ENCODE peak calls at places on chromosomes 5 and 9, in ten cellular contexts. One of them, this sample, is unnamed.

GRCh38 chr5:141849371-141850182 is 28.6 kb downstream of the PCDH1 start:
- DNase-seq in suprapubic skin: peak
- DNase-seq in sigmoid colon: peak
- DNase-seq in endothelial cell of umbilical vein: peak
- DNase-seq in K562: peak
- DNase-seq in spleen: peak
- DNase-seq in HCT116: no peak
- DNase-seq in breast epithelium: peak
- DNase-seq in vagina: no peak
- DNase-seq in GM12878: no peak
- DNase-seq in this sample: peak

GRCh38 chr5:138330813-138331448 is 673 bp downstream of the CDC25C start:
- DNase-seq in suprapubic skin: no peak
- DNase-seq in sigmoid colon: no peak
- DNase-seq in endothelial cell of umbilical vein: no peak
- DNase-seq in K562: no peak
- DNase-seq in spleen: no peak
- DNase-seq in HCT116: no peak
- DNase-seq in breast epithelium: no peak
- DNase-seq in vagina: no peak
- DNase-seq in GM12878: no peak
- DNase-seq in this sample: no peak

GRCh38 chr5:174188300-174188699 is 142.8 kb downstream of the NSG2 start:
- DNase-seq in suprapubic skin: peak
- DNase-seq in sigmoid colon: no peak
- DNase-seq in endothelial cell of umbilical vein: no peak
- DNase-seq in K562: no peak
- DNase-seq in spleen: no peak
- DNase-seq in HCT116: peak
- DNase-seq in breast epithelium: no peak
- DNase-seq in vagina: no peak
- DNase-seq in GM12878: no peak
- DNase-seq in this sample: no peak

GRCh38 chr9:135246248-135247173 is 159.0 kb downstream of the OLFM1 start:
- DNase-seq in suprapubic skin: no peak
- DNase-seq in sigmoid colon: peak
- DNase-seq in endothelial cell of umbilical vein: no peak
- DNase-seq in K562: no peak
- DNase-seq in spleen: peak
- DNase-seq in HCT116: no peak
- DNase-seq in breast epithelium: no peak
- DNase-seq in vagina: no peak
- DNase-seq in GM12878: no peak
- DNase-seq in this sample: no peak

GRCh38 chr5:168693883-168694282 is 114.7 kb upstream of the PANK3 start:
- DNase-seq in suprapubic skin: no peak
- DNase-seq in sigmoid colon: no peak
- DNase-seq in endothelial cell of umbilical vein: no peak
- DNase-seq in K562: no peak
- DNase-seq in spleen: peak
- DNase-seq in HCT116: no peak
- DNase-seq in breast epithelium: no peak
- DNase-seq in vagina: no peak
- DNase-seq in GM12878: no peak
- DNase-seq in this sample: no peak

GRCh38 chr5:133735346-133735745 is 123.0 kb upstream of the FSTL4 start:
- DNase-seq in suprapubic skin: no peak
- DNase-seq in sigmoid colon: no peak
- DNase-seq in endothelial cell of umbilical vein: peak
- DNase-seq in K562: no peak
- DNase-seq in spleen: no peak
- DNase-seq in HCT116: no peak
- DNase-seq in breast epithelium: no peak
- DNase-seq in vagina: no peak
- DNase-seq in GM12878: no peak
- DNase-seq in this sample: no peak

GRCh38 chr9:37954581-37954981 is 50.7 kb upstream of the SLC25A51 start:
- DNase-seq in suprapubic skin: no peak
- DNase-seq in sigmoid colon: no peak
- DNase-seq in endothelial cell of umbilical vein: no peak
- DNase-seq in K562: no peak
- DNase-seq in spleen: no peak
- DNase-seq in HCT116: no peak
- DNase-seq in breast epithelium: no peak
- DNase-seq in vagina: no peak
- DNase-seq in GM12878: peak
- DNase-seq in this sample: no peak

GRCh38 chr9:72041775-72042194 is 18.6 kb downstream of the C9orf57 start:
- DNase-seq in suprapubic skin: no peak
- DNase-seq in sigmoid colon: peak
- DNase-seq in endothelial cell of umbilical vein: no peak
- DNase-seq in K562: no peak
- DNase-seq in spleen: no peak
- DNase-seq in HCT116: no peak
- DNase-seq in breast epithelium: peak
- DNase-seq in vagina: no peak
- DNase-seq in GM12878: peak
- DNase-seq in this sample: peak

GRCh38 chr5:149170292-149170691 is 29.0 kb downstream of the ABLIM3 start:
- DNase-seq in suprapubic skin: no peak
- DNase-seq in sigmoid colon: no peak
- DNase-seq in endothelial cell of umbilical vein: no peak
- DNase-seq in K562: no peak
- DNase-seq in spleen: no peak
- DNase-seq in HCT116: no peak
- DNase-seq in breast epithelium: no peak
- DNase-seq in vagina: no peak
- DNase-seq in GM12878: no peak
- DNase-seq in this sample: no peak

GRCh38 chr5:135195267-135195603 is 161.2 kb upstream of the PITX1 start:
- DNase-seq in suprapubic skin: no peak
- DNase-seq in sigmoid colon: no peak
- DNase-seq in endothelial cell of umbilical vein: no peak
- DNase-seq in K562: no peak
- DNase-seq in spleen: no peak
- DNase-seq in HCT116: no peak
- DNase-seq in breast epithelium: no peak
- DNase-seq in vagina: no peak
- DNase-seq in GM12878: no peak
- DNase-seq in this sample: no peak

GRCh38 chr5:53766683-53767082 is 206.2 kb downstream of the NDUFS4 start:
- DNase-seq in suprapubic skin: no peak
- DNase-seq in sigmoid colon: no peak
- DNase-seq in endothelial cell of umbilical vein: no peak
- DNase-seq in K562: no peak
- DNase-seq in spleen: no peak
- DNase-seq in HCT116: no peak
- DNase-seq in breast epithelium: no peak
- DNase-seq in vagina: no peak
- DNase-seq in GM12878: no peak
- DNase-seq in this sample: no peak

GRCh38 chr5:169161022-169161680 is 139.8 kb downstream of the SLIT3 start:
- DNase-seq in suprapubic skin: peak
- DNase-seq in sigmoid colon: peak
- DNase-seq in endothelial cell of umbilical vein: peak
- DNase-seq in K562: no peak
- DNase-seq in spleen: no peak
- DNase-seq in HCT116: no peak
- DNase-seq in breast epithelium: peak
- DNase-seq in vagina: peak
- DNase-seq in GM12878: no peak
- DNase-seq in this sample: peak

GRCh38 chr5:128551476-128551875 is 13.4 kb upstream of the FBN2 start:
- DNase-seq in suprapubic skin: no peak
- DNase-seq in sigmoid colon: no peak
- DNase-seq in endothelial cell of umbilical vein: no peak
- DNase-seq in K562: no peak
- DNase-seq in spleen: no peak
- DNase-seq in HCT116: no peak
- DNase-seq in breast epithelium: no peak
- DNase-seq in vagina: no peak
- DNase-seq in GM12878: no peak
- DNase-seq in this sample: no peak

GRCh38 chr9:109716631-109717030 is 63.4 kb upstream of the PALM2AKAP2 start:
- DNase-seq in suprapubic skin: no peak
- DNase-seq in sigmoid colon: no peak
- DNase-seq in endothelial cell of umbilical vein: no peak
- DNase-seq in K562: no peak
- DNase-seq in spleen: no peak
- DNase-seq in HCT116: no peak
- DNase-seq in breast epithelium: no peak
- DNase-seq in vagina: no peak
- DNase-seq in GM12878: no peak
- DNase-seq in this sample: no peak

GRCh38 chr5:178339272-178339671 is 106.7 kb upstream of the PHYKPL start:
- DNase-seq in suprapubic skin: no peak
- DNase-seq in sigmoid colon: no peak
- DNase-seq in endothelial cell of umbilical vein: no peak
- DNase-seq in K562: no peak
- DNase-seq in spleen: no peak
- DNase-seq in HCT116: no peak
- DNase-seq in breast epithelium: no peak
- DNase-seq in vagina: no peak
- DNase-seq in GM12878: no peak
- DNase-seq in this sample: no peak

GRCh38 chr5:6194261-6194875 is 184.0 kb downstream of the MED10 start:
- DNase-seq in suprapubic skin: no peak
- DNase-seq in sigmoid colon: no peak
- DNase-seq in endothelial cell of umbilical vein: no peak
- DNase-seq in K562: no peak
- DNase-seq in spleen: no peak
- DNase-seq in HCT116: no peak
- DNase-seq in breast epithelium: no peak
- DNase-seq in vagina: peak
- DNase-seq in GM12878: no peak
- DNase-seq in this sample: no peak

GRCh38 chr5:79151933-79152671 is 40.5 kb downstream of the BHMT start:
- DNase-seq in suprapubic skin: no peak
- DNase-seq in sigmoid colon: no peak
- DNase-seq in endothelial cell of umbilical vein: no peak
- DNase-seq in K562: no peak
- DNase-seq in spleen: no peak
- DNase-seq in HCT116: no peak
- DNase-seq in breast epithelium: no peak
- DNase-seq in vagina: no peak
- DNase-seq in GM12878: no peak
- DNase-seq in this sample: no peak

GRCh38 chr5:124751031-124751430 is 4.6 kb upstream of the ZNF608 start:
- DNase-seq in suprapubic skin: no peak
- DNase-seq in sigmoid colon: no peak
- DNase-seq in endothelial cell of umbilical vein: no peak
- DNase-seq in K562: no peak
- DNase-seq in spleen: no peak
- DNase-seq in HCT116: no peak
- DNase-seq in breast epithelium: no peak
- DNase-seq in vagina: no peak
- DNase-seq in GM12878: no peak
- DNase-seq in this sample: no peak

GRCh38 chr5:124746916-124747769 is 704 bp upstream of the ZNF608 start:
- DNase-seq in suprapubic skin: peak
- DNase-seq in sigmoid colon: peak
- DNase-seq in endothelial cell of umbilical vein: peak
- DNase-seq in K562: no peak
- DNase-seq in spleen: peak
- DNase-seq in HCT116: peak
- DNase-seq in breast epithelium: peak
- DNase-seq in vagina: peak
- DNase-seq in GM12878: peak
- DNase-seq in this sample: peak

GRCh38 chr5:124746252-124746915 is at the start of gene ZNF608:
- DNase-seq in suprapubic skin: no peak
- DNase-seq in sigmoid colon: no peak
- DNase-seq in endothelial cell of umbilical vein: peak
- DNase-seq in K562: no peak
- DNase-seq in spleen: no peak
- DNase-seq in HCT116: no peak
- DNase-seq in breast epithelium: peak
- DNase-seq in vagina: no peak
- DNase-seq in GM12878: no peak
- DNase-seq in this sample: peak

GRCh38 chr5:124747770-124748686 is 1.6 kb upstream of the ZNF608 start:
- DNase-seq in suprapubic skin: no peak
- DNase-seq in sigmoid colon: no peak
- DNase-seq in endothelial cell of umbilical vein: no peak
- DNase-seq in K562: no peak
- DNase-seq in spleen: no peak
- DNase-seq in HCT116: no peak
- DNase-seq in breast epithelium: no peak
- DNase-seq in vagina: no peak
- DNase-seq in GM12878: peak
- DNase-seq in this sample: no peak

GRCh38 chr5:124748687-124749594 is 2.5 kb upstream of the ZNF608 start:
- DNase-seq in suprapubic skin: peak
- DNase-seq in sigmoid colon: peak
- DNase-seq in endothelial cell of umbilical vein: peak
- DNase-seq in K562: peak
- DNase-seq in spleen: peak
- DNase-seq in HCT116: peak
- DNase-seq in breast epithelium: peak
- DNase-seq in vagina: peak
- DNase-seq in GM12878: peak
- DNase-seq in this sample: peak
- TF ChIP-seq POLR2A in suprapubic skin: no peak
- TF ChIP-seq POLR2A in sigmoid colon: peak
- TF ChIP-seq POLR2A in endothelial cell of umbilical vein: no peak
- TF ChIP-seq POLR2A in K562: no peak
- TF ChIP-seq POLR2A in spleen: peak
- TF ChIP-seq POLR2A in HCT116: peak
- TF ChIP-seq POLR2A in breast epithelium: peak
- TF ChIP-seq POLR2A in vagina: no peak
- TF ChIP-seq POLR2A in GM12878: peak
- TF ChIP-seq POLR2A in this sample: peak

GRCh38 chr5:179839328-179840256 is 18.9 kb downstream of the SQSTM1 start:
- DNase-seq in suprapubic skin: no peak
- DNase-seq in sigmoid colon: peak
- DNase-seq in endothelial cell of umbilical vein: no peak
- DNase-seq in K562: no peak
- DNase-seq in spleen: peak
- DNase-seq in HCT116: no peak
- DNase-seq in breast epithelium: no peak
- DNase-seq in vagina: no peak
- DNase-seq in GM12878: no peak
- DNase-seq in this sample: no peak
- TF ChIP-seq POLR2AphosphoS5 in suprapubic skin: no peak
- TF ChIP-seq POLR2AphosphoS5 in sigmoid colon: peak
- TF ChIP-seq POLR2AphosphoS5 in endothelial cell of umbilical vein: peak
- TF ChIP-seq POLR2AphosphoS5 in K562: no peak
- TF ChIP-seq POLR2AphosphoS5 in spleen: peak
- TF ChIP-seq POLR2AphosphoS5 in HCT116: peak
- TF ChIP-seq POLR2AphosphoS5 in breast epithelium: no peak
- TF ChIP-seq POLR2AphosphoS5 in vagina: no peak
- TF ChIP-seq POLR2AphosphoS5 in GM12878: no peak
- TF ChIP-seq POLR2AphosphoS5 in this sample: no peak

GRCh38 chr5:172123269-172123692 is 64.7 kb downstream of the STK10 start:
- DNase-seq in suprapubic skin: no peak
- DNase-seq in sigmoid colon: no peak
- DNase-seq in endothelial cell of umbilical vein: no peak
- DNase-seq in K562: peak
- DNase-seq in spleen: no peak
- DNase-seq in HCT116: no peak
- DNase-seq in breast epithelium: no peak
- DNase-seq in vagina: no peak
- DNase-seq in GM12878: no peak
- DNase-seq in this sample: no peak
- TF ChIP-seq CTCF in suprapubic skin: no peak
- TF ChIP-seq CTCF in sigmoid colon: no peak
- TF ChIP-seq CTCF in endothelial cell of umbilical vein: no peak
- TF ChIP-seq CTCF in K562: peak
- TF ChIP-seq CTCF in spleen: no peak
- TF ChIP-seq CTCF in HCT116: peak
- TF ChIP-seq CTCF in breast epithelium: no peak
- TF ChIP-seq CTCF in vagina: peak
- TF ChIP-seq CTCF in GM12878: no peak
- TF ChIP-seq CTCF in this sample: no peak

GRCh38 chr5:98774192-98775046 is 956 bp downstream of the RGMB start:
- DNase-seq in suprapubic skin: no peak
- DNase-seq in sigmoid colon: peak
- DNase-seq in endothelial cell of umbilical vein: peak
- DNase-seq in K562: no peak
- DNase-seq in spleen: peak
- DNase-seq in HCT116: no peak
- DNase-seq in breast epithelium: peak
- DNase-seq in vagina: no peak
- DNase-seq in GM12878: no peak
- DNase-seq in this sample: peak
- TF ChIP-seq POLR2A in suprapubic skin: no peak
- TF ChIP-seq POLR2A in sigmoid colon: no peak
- TF ChIP-seq POLR2A in endothelial cell of umbilical vein: peak
- TF ChIP-seq POLR2A in K562: no peak
- TF ChIP-seq POLR2A in spleen: peak
- TF ChIP-seq POLR2A in HCT116: no peak
- TF ChIP-seq POLR2A in breast epithelium: no peak
- TF ChIP-seq POLR2A in vagina: no peak
- TF ChIP-seq POLR2A in GM12878: no peak
- TF ChIP-seq POLR2A in this sample: peak